ENCODE peak calls at places on chromosome 22, in seven cellular contexts. V is lung, J is transverse colon, X is sigmoid colon, P is hepatocyte, Z is brain microvascular endothelial cell, D is prostate gland. W is an unnamed sample.

GRCh38 chr22:19011075-19011474 is 75.0 kb upstream of the PRODH start:
- DNase-seq in Z (no peak), D (no peak), X (no peak), V (no peak), J (no peak), P (no peak), W (peak; percentile 66)

GRCh38 chr22:26313291-26313690 is 115.8 kb upstream of the ASPHD2 start:
- DNase-seq in Z (no peak), V (no peak), X (no peak), J (no peak), D (no peak), P (no peak), W (no peak)

GRCh38 chr22:20567371-20567847 is 60.0 kb downstream of the MED15 start:
- DNase-seq in P (no peak), X (no peak), D (no peak), V (no peak), J (no peak), Z (no peak), W (peak; percentile 65)

GRCh38 chr22:49660794-49661781 is 166.6 kb downstream of the BRD1 start:
- DNase-seq in D (no peak), P (no peak), Z (no peak), V (no peak), J (peak; percentile 1), X (peak; percentile 49), W (no peak)

GRCh38 chr22:49292909-49293308 is 534.8 kb downstream of the BRD1 start:
- DNase-seq in Z (no peak), X (no peak), V (no peak), P (no peak), J (no peak), D (no peak), W (no peak)

GRCh38 chr22:49638788-49639187 is 188.9 kb downstream of the BRD1 start:
- DNase-seq in Z (peak; percentile 5), V (no peak), P (no peak), X (no peak), D (no peak), J (no peak), W (no peak)

GRCh38 chr22:49790912-49791311 is 36.8 kb downstream of the BRD1 start:
- DNase-seq in J (no peak), V (no peak), X (no peak), P (no peak), Z (no peak), D (no peak), W (no peak)

GRCh38 chr22:29480512-29481264 is 670 bp downstream of the NEFH start:
- DNase-seq in X (no peak), P (peak; percentile 66), Z (no peak), D (no peak), V (no peak), J (no peak), W (peak; percentile 14)

GRCh38 chr22:49787861-49788260 is 39.8 kb downstream of the BRD1 start:
- DNase-seq in D (no peak), P (no peak), J (no peak), V (no peak), X (no peak), Z (no peak), W (no peak)

GRCh38 chr22:47337161-47337621 is 574.7 kb downstream of the TBC1D22A start:
- DNase-seq in Z (peak; percentile 40), V (no peak), J (peak; percentile 14), X (no peak), D (peak; percentile 59), P (no peak), W (peak; percentile 16)

GRCh38 chr22:33018232-33018864 is 39.8 kb downstream of the SYN3 start:
- DNase-seq in X (no peak), Z (peak; percentile 44), V (peak; percentile 61), D (peak; percentile 55), P (peak; percentile 75), J (peak; percentile 39), W (peak; percentile 35)

GRCh38 chr22:49136041-49136815 is 691.4 kb downstream of the BRD1 start:
- DNase-seq in Z (no peak), V (no peak), X (peak; percentile 27), J (no peak), D (no peak), P (no peak), W (no peak)

GRCh38 chr22:48881326-48881980 is 946.2 kb downstream of the BRD1 start:
- DNase-seq in Z (no peak), X (peak; percentile 45), P (no peak), J (no peak), D (no peak), V (no peak), W (no peak)

GRCh38 chr22:47154621-47155081 is 392.2 kb downstream of the TBC1D22A start:
- DNase-seq in Z (no peak), V (no peak), X (peak; percentile 77), J (no peak), D (peak; percentile 57), P (peak; percentile 15), W (no peak)

GRCh38 chr22:30609260-30610185 is 2.5 kb downstream of the TCN2 start:
- DNase-seq in V (peak; percentile 48), J (peak; percentile 82), D (no peak), X (peak; percentile 87), Z (peak; percentile 80), P (peak; percentile 85), W (peak; percentile 81)

GRCh38 chr22:49799431-49800075 is 28.1 kb downstream of the BRD1 start:
- DNase-seq in D (no peak), Z (no peak), J (no peak), V (no peak), X (no peak), P (no peak), W (no peak)

GRCh38 chr22:18954333-18954732 is 18.2 kb upstream of the PRODH start:
- DNase-seq in J (peak; percentile 57), P (peak; percentile 83), D (peak; percentile 58), Z (peak; percentile 24), V (peak; percentile 66), X (peak; percentile 72), W (peak; percentile 12)

GRCh38 chr22:33873186-33873585 is 47.1 kb downstream of the LARGE1 start:
- DNase-seq in X (peak; percentile 78), J (no peak), D (no peak), V (no peak), P (no peak), Z (no peak), W (no peak)

GRCh38 chr22:20588843-20589581 is 81.6 kb downstream of the MED15 start:
- DNase-seq in P (no peak), D (no peak), X (no peak), V (no peak), Z (no peak), J (no peak), W (peak; percentile 8)

GRCh38 chr22:39814899-39815298 is 78.7 kb downstream of the ENTHD1 start:
- DNase-seq in J (no peak), Z (no peak), D (no peak), P (no peak), V (no peak), X (no peak), W (peak; percentile 55)

GRCh38 chr22:29664731-29665130 is 55.1 kb upstream of the CABP7 start:
- DNase-seq in Z (no peak), J (no peak), V (no peak), D (no peak), X (no peak), P (no peak), W (no peak)

GRCh38 chr22:29004647-29005371 is 56.8 kb downstream of the C22orf31 start:
- DNase-seq in J (peak; percentile 60), D (peak; percentile 73), V (peak; percentile 43), P (peak; percentile 85), Z (no peak), X (no peak), W (peak; percentile 5)

GRCh38 chr22:48627203-48627602 is 1200.5 kb downstream of the BRD1 start:
- DNase-seq in Z (no peak), P (peak; percentile 22), X (no peak), D (no peak), V (no peak), J (no peak), W (no peak)

GRCh38 chr22:48444320-48445112 is 1383.2 kb downstream of the BRD1 start:
- DNase-seq in V (no peak), D (no peak), J (no peak), Z (no peak), X (no peak), P (no peak), W (no peak)

GRCh38 chr22:35986085-35986484 is 42.5 kb downstream of the RBFOX2 start:
- DNase-seq in P (no peak), X (no peak), V (no peak), J (no peak), D (no peak), Z (peak; percentile 21), W (no peak)

DNA sequence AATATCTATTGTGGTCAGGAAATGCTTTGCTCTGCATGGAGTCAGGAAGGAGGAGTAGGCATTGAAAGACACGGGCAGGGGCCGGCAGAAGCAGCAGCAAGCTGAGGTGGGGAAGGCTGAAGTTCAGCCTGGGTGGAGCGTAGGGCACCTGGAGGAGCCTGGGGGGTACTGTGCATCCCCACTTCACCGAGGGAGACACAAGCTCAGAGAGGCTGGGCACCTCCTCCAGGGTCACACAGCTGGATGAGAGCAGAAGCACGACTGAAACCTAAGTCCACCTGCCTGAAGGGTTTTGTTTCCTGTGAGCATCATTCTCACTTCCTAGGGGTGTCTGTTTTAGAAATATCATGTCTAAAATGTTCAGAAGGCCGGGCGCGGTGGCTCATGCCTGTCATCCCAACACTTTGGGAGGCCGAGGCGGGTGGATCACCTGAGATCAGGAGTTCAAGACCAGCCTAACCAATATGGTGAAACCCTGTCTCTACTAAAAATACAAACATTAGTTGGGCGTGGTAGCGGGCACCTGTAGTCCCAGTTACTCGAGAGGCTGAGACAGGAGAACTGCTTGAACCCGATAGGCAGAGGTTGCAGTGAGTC is 138.3 kb downstream of the MPPED1 start:
- DNase-seq in P (no peak), D (no peak), X (peak; percentile 19), V (no peak), J (no peak), Z (no peak), W (no peak)
- H3K27me3 ChIP-seq in P (no peaks in the 10 kb centered on the region), D (no peaks in the 10 kb centered on the region), X (no peaks in the 10 kb centered on the region), V (no peaks in the 10 kb centered on the region), J (no peaks in the 10 kb centered on the region), Z (no peaks in the 10 kb centered on the region), W (no peaks in the 10 kb centered on the region)

DNA sequence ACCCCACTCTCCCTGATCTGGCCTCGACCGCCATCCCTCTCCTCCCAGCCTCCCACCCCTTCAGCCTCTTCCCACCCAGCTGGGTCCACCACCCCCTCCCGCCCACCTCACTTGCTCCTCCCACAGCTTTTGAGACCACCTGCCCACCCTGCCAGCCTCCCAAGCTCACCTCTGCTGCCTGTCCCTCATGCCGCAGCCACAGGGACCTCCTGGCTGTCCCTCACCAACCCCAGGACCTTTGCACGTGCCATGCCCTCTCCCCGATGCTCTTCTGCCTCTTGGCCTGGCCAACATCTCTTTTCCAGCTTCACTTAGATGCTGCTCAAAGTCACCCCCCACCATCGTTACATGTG is 6.5 kb downstream of the PNPLA5 start:
- DNase-seq in P (no peak), D (no peak), J (no peak), V (no peak), Z (no peak), X (peak; percentile 45), W (no peak)
- TF ChIP-seq CTCF in P (no peak), D (no peak), J (no peak), V (no peak), Z (no peak), X (no peak), W (no peak)

GRCh38 chr22:43980996-43981395 is 25.8 kb downstream of the SAMM50 start:
- DNase-seq in D (no peak), V (no peak), J (no peak), P (no peak), Z (no peak), X (peak; percentile 48), W (no peak)
- H3K36me3 ChIP-seq in D (peaks cover 6% of the 10 kb centered on the region), V (peaks cover 57% of the 10 kb centered on the region), J (peaks cover 69% of the 10 kb centered on the region), P (no peaks in the 10 kb centered on the region), Z (peaks cover 53% of the 10 kb centered on the region), X (peaks cover 61% of the 10 kb centered on the region), W (peaks cover 29% of the 10 kb centered on the region)

GRCh38 chr22:45977003-45977395 is at the start of gene WNT7B:
- DNase-seq in Z (no peak), D (peak; percentile 58), X (no peak), P (peak; percentile 73), J (no peak), V (peak; percentile 66), W (peak; percentile 67)
- H3K27me3 ChIP-seq in Z (peaks cover 54% of the 10 kb centered on the region), D (no peaks in the 10 kb centered on the region), X (peaks cover 68% of the 10 kb centered on the region), P (peaks cover 52% of the 10 kb centered on the region), J (peaks cover 66% of the 10 kb centered on the region), V (peaks cover 6% of the 10 kb centered on the region), W (no peaks in the 10 kb centered on the region)